ENCODE peak calls at places on chromosome 7, in six cellular contexts. C, K, D, O, J and R are unnamed samples.

GRCh38 chr7:38452615-38453014 is 178.6 kb downstream of the AMPH start:
- DNase-seq in C (no peak), K (no peak), D (no peak), O (no peak), J (no peak), R (no peak)

GRCh38 chr7:59079-59825 is 133.1 kb upstream of the FAM20C start:
- DNase-seq in C (no peak), K (no peak), D (no peak), O (no peak), J (no peak), R (peak)

GRCh38 chr7:4856336-4857056 is 5.3 kb downstream of the PAPOLB start:
- DNase-seq in C (no peak), K (no peak), D (peak), O (no peak), J (no peak), R (no peak)

GRCh38 chr7:46775020-46775419 is 806.9 kb downstream of the TNS3 start:
- DNase-seq in C (no peak), K (no peak), D (no peak), O (no peak), J (no peak), R (no peak)

GRCh38 chr7:157253850-157254249 is 83.0 kb upstream of the DNAJB6 start:
- DNase-seq in C (no peak), K (no peak), D (no peak), O (no peak), J (no peak), R (no peak)

GRCh38 chr7:94431620-94432295 is 37.1 kb downstream of the COL1A2 start:
- DNase-seq in C (no peak), K (no peak), D (no peak), O (no peak), J (no peak), R (no peak)

GRCh38 chr7:151174246-151175046 is 7.0 kb upstream of the GBX1 start:
- DNase-seq in C (no peak), K (no peak), D (no peak), O (peak), J (no peak), R (peak)

GRCh38 chr7:52758337-52758736 is 277.1 kb upstream of the POM121L12 start:
- DNase-seq in C (no peak), K (no peak), D (no peak), O (no peak), J (no peak), R (no peak)

GRCh38 chr7:150994141-150994837 is 3.5 kb downstream of the NOS3 start:
- DNase-seq in C (no peak), K (no peak), D (no peak), O (peak), J (peak), R (no peak)

GRCh38 chr7:80918909-80919721 is at the start of gene SEMA3C:
- DNase-seq in C (peak), K (peak), D (peak), O (peak), J (peak), R (peak)
- TF ChIP-seq JUN in C (no peak), K (peak), D (no peak), O (no peak), J (no peak), R (no peak)

DNA sequence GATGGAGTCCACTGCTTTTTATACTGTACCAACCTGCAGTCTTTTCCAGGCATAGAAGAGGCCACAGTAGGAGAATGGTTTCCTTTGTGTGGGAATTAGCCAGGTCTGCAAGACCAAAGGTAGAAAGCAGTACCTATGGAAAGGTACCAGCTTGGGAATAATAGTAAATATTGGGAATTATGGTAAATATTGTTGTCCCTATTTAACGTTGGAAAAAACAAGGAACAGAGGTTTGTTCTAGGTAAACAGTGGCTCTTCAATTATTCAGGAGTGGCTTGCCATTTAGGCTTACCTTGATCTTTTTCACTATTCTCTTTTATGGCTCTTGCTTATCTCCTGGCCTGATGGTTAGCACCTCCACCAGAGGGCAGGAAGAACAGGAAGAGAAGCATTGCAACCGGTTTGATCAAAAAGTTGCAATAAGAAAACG is 43.9 kb upstream of the GSAP start:
- DNase-seq in C (no peak), K (no peak), D (peak), O (no peak), J (no peak), R (no peak)
- TF ChIP-seq JUN in C (no peak), K (no peak), D (no peak), O (no peak), J (no peak), R (no peak)

DNA sequence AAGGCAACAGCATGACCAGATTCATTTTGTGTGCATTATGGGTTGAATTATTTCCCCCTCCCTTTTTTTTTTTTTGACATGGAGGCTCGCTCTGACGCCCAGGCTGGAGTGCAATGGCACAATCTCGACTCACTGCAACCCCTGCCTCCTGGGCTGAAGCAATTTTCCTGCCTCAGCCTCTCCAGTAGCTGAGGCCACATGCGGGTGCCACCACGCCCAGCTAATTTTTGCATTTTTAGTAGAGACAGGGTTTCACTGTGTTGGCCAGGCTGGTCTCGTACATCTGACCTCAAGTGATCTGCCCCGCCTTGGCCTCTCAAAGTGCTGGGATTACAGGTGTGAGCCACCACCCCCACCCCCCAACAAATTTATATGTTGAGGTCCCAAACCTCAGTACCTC is 42.0 kb downstream of the ZNF783 start:
- DNase-seq in C (no peak), K (no peak), D (no peak), O (no peak), J (no peak), R (no peak)
- TF ChIP-seq JUN in C (no peak), K (no peak), D (no peak), O (no peak), J (no peak), R (no peak)

DNA sequence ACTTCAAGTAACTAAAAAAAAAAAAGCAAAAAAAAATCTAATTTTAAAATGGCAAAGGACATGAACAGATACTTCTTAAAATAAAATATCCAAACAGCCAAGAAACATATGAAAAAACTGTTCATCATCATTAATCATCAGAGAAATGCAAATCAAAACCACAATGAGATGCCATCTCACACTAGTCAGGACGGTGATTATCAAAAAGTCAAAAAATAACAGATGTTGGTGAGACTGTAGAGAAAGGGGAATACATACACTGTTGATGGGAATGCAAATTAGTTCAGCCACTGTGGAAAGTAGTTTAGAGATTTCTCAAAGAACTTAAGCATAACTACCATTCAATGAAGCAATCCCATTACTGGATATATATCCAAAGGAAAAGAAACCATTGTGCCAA is 30.2 kb downstream of the COBL start:
- DNase-seq in C (no peak), K (no peak), D (no peak), O (no peak), J (no peak), R (no peak)
- TF ChIP-seq JUN in C (no peak), K (no peak), D (no peak), O (no peak), J (no peak), R (no peak)

DNA sequence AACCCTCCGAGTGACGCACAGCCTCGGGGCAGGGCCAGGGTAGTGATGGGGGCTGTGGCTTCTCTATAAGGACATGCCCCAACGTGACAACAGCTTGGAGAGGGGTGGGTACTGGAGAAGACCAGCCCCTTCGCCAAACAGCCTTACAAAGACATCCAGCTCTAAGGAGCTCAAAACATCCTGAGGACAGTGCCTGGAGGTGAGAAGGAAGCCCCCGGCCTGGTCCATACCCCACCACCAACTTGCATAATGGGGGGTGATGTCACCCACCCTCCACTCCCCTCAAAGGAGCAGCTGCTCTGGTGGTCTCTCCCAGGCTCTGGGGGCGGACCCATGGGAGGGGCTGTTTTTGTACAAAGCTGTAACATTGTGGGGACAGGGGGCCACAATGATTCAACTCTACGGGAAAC is 15.1 kb downstream of the PRSS2 start:
- DNase-seq in C (no peak), K (no peak), D (no peak), O (no peak), J (no peak), R (no peak)
- TF ChIP-seq JUN in C (no peak), K (no peak), D (no peak), O (no peak), J (no peak), R (no peak)

DNA sequence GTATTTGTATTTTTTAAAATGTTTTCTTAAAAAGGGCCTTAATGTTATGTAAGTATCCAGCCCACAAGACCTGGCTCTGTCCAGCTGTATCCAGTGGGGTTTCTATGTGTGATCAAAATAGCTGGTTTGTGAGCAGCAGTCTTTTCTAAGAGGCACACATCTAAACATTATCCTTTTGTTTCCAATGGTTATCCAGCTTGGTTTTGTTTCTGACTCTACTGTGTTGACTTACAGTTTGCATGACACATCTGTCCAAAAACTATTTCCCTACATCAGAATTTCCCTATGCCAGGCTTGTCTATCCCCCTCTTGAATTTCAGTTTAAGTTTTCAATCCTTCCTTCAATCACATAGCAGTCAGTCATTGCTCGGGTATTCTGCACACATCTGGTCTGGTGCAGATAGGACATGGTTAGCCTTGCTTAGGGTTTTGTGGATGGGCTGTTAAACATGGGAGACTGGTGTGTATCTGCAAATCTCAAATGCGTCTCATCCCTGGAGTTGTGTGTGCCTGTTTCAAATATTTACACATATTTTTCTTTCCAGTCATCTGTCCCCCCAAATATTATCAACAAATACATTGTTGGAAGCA is 104.2 kb downstream of the SAMD9 start:
- DNase-seq in C (no peak), K (no peak), D (no peak), O (no peak), J (no peak), R (no peak)
- TF ChIP-seq JUN in C (no peak), K (no peak), D (no peak), O (no peak), J (no peak), R (no peak)

GRCh38 chr7:130356121-130356759 is 11.6 kb downstream of the CPA5 start:
- DNase-seq in C (peak), K (peak), D (peak), O (no peak), J (no peak), R (peak)
- TF ChIP-seq JUN in C (no peak), K (no peak), D (no peak), O (no peak), J (no peak), R (no peak)